ENCODE peak calls at places on chromosomes 1 and 21, in four cellular contexts. U is sigmoid colon, V is breast epithelium, L is colonic mucosa. I is an unnamed sample. For H3K4me1, the result is how much of the 10 kb centered on the place peaks cover.

GRCh38 chr1:222989443-222989842 is 153.6 kb downstream of the TLR5 start:
- DNase-seq in U (no peak), V (no peak), L (no peak), I (no peak)

GRCh38 chr1:209416660-209417059 is 166.9 kb upstream of the CAMK1G start:
- DNase-seq in V (no peak), U (no peak), L (no peak), I (no peak)

GRCh38 chr21:41369105-41369914 is 7.5 kb downstream of the MX2 start:
- DNase-seq in L (no peak), V (no peak), U (peak), I (no peak)

GRCh38 chr1:94677714-94678113 is 136.2 kb upstream of the F3 start:
- DNase-seq in U (no peak), L (no peak), V (no peak), I (no peak)

GRCh38 chr1:21596179-21596578 is 73.0 kb downstream of the RAP1GAP start:
- DNase-seq in V (no peak), L (no peak), U (no peak), I (no peak)

GRCh38 chr1:6301526-6301925 is 40.6 kb upstream of the GPR153 start:
- DNase-seq in V (peak), U (no peak), L (no peak), I (no peak)

GRCh38 chr1:214414691-214415090 is 133.7 kb downstream of the SMYD2 start:
- DNase-seq in L (no peak), U (no peak), V (no peak), I (no peak)

GRCh38 chr1:197619008-197619640 is 156.2 kb downstream of the DENND1B start:
- DNase-seq in U (no peak), L (no peak), V (no peak), I (no peak)

GRCh38 chr1:92909321-92909720 is 51.9 kb downstream of the DIPK1A start:
- DNase-seq in U (no peak), L (no peak), V (no peak), I (no peak)

GRCh38 chr1:8941906-8942305 is 3.8 kb upstream of the CA6 start:
- DNase-seq in U (no peak), L (no peak), V (no peak), I (no peak)

GRCh38 chr1:231626535-231626950 is at the start of gene DISC1:
- DNase-seq in L (peak), V (peak), U (peak), I (peak)

GRCh38 chr1:197327776-197328364 is 59.8 kb downstream of the CRB1 start:
- DNase-seq in V (no peak), L (no peak), U (no peak), I (no peak)

DNA sequence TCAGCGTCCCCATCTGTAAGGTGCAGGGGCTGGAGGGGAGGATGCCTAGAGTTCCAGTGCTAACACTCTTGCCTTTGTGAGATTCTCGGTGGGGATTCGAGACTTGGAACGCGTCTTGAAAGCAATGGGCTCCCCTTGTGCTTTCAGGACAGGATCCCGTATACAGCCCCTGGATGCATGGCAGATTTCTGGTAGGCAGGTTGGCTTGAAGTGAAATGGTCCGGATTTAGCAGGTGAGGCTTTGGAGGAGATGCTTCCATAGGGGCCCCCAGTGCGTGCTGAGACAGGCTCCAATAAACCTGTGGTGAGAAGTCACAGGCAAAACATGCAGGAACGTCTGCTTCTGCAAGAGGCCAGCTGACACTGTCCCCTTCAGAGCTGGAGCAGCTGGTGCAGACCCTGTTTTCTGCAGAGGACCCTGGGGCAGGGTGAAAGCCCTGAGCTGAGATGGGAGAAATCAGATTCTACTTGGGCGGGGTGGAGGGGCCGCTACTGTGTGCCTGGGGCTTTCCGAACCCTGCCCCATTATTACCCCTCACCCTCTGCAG is 270.4 kb downstream of the PTPRU start:
- DNase-seq in V (no peak), L (peak), U (no peak), I (no peak)
- H3K4me1 ChIP-seq in V (under half), L (under half), U (under half), I (under half)

DNA sequence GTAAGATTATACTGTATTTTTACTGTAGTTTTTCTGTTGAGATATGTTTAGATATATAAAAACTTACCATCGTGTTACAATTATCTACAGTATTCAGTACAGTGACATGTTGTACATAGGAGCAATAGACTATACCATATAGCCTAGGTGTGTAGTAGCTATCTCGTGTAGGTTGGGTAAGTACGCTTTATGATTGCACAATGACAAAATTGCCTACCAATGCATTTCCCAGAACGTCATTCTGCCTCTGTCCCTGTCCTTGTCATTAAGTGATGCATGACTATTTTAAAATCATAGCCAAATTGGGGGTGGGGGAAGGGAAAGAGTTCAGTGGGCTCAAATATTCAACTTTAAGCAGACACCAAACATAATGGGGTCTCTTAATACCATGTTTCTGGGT is 233.8 kb upstream of the TMEM51 start:
- DNase-seq in V (no peak), L (no peak), U (no peak), I (no peak)
- TF ChIP-seq CTCF in V (no peak), L (no peak), U (no peak), I (no peak)

DNA sequence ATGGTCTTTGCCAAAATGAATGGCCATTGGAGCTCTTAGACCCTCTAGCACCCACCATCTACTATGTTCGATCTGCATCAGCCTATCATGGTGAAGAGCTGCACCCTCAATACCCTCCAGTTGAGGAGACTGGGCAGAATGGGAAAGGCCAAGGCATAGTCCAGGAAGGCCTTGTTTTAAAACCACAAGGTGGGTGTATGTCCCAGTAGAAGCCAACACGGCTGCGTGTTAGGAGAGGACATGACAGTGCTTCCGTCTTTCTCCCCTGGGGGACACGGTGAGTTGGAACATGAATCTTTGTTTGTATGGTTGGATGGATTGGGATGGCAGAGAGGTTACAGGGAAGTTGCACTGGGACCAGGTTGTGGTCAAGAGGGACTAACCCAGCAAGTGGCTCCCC is 18.6 kb upstream of the SH3D21 start:
- DNase-seq in U (no peak), L (no peak), V (no peak), I (no peak)
- H3K4me1 ChIP-seq in U (under half), L (under half), V (under half), I (under half)

DNA sequence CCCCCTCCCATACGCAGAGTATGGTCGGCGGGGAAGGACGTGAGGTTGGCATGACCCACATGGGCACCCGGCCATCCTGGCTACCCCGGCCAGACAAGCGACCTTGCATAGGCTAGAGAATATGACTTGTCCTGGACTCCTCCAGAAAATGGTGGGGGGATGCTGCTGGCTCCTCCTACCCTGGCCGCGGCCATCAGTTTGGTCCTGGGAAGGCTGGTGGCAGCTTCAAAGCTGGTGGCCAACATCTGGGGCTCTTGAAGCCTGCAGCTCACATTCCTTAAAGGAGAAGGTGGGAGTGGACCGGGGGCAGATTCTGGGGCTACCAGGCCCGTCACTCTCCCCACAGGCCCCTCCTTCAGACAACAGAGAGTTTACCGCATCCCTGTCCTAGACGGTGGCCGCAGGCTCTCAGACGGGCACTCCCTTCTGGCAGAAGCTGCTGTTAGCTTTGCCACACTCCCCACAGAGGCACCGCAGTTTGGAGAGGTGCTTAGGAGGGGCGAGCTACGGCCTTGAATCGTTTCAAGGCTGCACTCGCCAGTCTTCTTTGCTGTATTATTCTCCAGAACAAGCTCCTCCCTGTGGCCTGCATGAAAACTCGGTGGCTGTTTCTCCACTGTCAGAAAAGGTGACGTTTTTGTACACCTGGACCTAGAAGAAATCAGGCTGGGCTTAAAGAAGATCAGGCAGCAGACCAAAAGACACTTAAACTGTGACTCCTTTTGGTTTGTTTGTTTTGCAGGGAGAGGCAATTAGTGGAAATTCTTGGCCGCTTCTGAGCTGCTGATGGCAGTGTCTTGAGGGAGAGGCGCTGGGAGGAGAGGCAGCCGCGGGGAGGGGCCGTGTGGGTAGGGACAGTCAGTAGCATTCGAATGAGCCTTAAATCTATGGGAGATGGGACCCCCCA is 68.0 kb downstream of the RUNX3 start:
- DNase-seq in V (no peak), L (peak), U (no peak), I (peak)
- TF ChIP-seq CTCF in V (no peak), L (no peak), U (no peak), I (no peak)

GRCh38 chr1:164579346-164579745 is 20.4 kb downstream of the PBX1 start:
- DNase-seq in V (no peak), L (no peak), U (no peak), I (no peak)
- H3K4me1 ChIP-seq in V (under half), L (under half), U (half or more), I (under half)

DNA sequence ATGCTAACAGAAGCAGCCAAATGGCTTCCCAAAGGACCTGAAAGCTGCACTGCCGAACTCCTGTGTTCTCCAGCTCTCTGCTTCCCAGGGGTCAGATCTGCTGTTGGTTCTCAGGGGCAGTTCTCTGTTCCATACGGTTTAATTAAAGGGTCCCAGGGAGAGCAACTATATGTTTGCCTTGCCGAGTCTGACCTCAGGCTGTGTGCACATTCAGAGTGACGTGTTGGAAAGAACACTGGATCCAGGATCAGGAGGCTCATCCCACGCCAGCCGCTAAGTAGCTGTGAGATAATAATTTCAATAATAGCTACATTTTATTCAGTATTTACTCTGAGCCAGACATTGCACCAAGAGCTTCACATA is 23.4 kb downstream of the NENF start:
- DNase-seq in V (no peak), U (no peak), L (no peak), I (no peak)
- TF ChIP-seq CTCF in V (no peak), U (no peak), L (no peak), I (no peak)

GRCh38 chr1:201816309-201816849 is 12.6 kb upstream of the IPO9 start:
- DNase-seq in V (no peak), L (no peak), U (no peak), I (no peak)

GRCh38 chr1:201820413-201820812 is 8.5 kb upstream of the IPO9 start:
- DNase-seq in V (no peak), U (no peak), L (no peak), I (no peak)

GRCh38 chr1:201825245-201825644 is 3.7 kb upstream of the IPO9 start:
- DNase-seq in L (no peak), U (no peak), V (no peak), I (no peak)

GRCh38 chr1:201819346-201819745 is 9.6 kb upstream of the IPO9 start:
- DNase-seq in V (no peak), U (no peak), L (no peak), I (no peak)
- H3K4me1 ChIP-seq in V (under half), U (under half), L (under half), I (under half)